ENCODE peak calls at places on chromosome 7, in ten cellular contexts. W is EH; P is activated naive CD4-positive, alpha-beta T cell; O is smooth muscle cell of the brain vasculature; Q is hypothalamus; D is Right ventricle myocardium superior; V is HFFc6; L is adrenal gland; T is nephron progenitor cell; U is cerebellar cortex. H is an unnamed sample.

GRCh38 chr7:151408839-151409554 is 841 bp downstream of the WDR86 start:
- DNase-seq in P (no peak), T (peak; percentile 57), Q (no peak), U (no peak), D (no peak), L (no peak), V (no peak), O (no peak), W (no peak), H (peak; percentile 40)

GRCh38 chr7:142030294-142030693 is 34.6 kb downstream of the MGAM start:
- DNase-seq in V (no peak), U (no peak), W (no peak), T (no peak), D (no peak), O (no peak), Q (no peak), P (no peak), L (no peak), H (no peak)

GRCh38 chr7:1664711-1665591 is 5.1 kb upstream of the ELFN1 start:
- DNase-seq in U (peak; percentile 36), O (peak; percentile 13), L (peak; percentile 68), W (peak; percentile 63), V (peak; percentile 15), Q (no peak), D (peak; percentile 78), P (peak; percentile 41), T (peak; percentile 95), H (peak; percentile 50)

GRCh38 chr7:73429218-73429617 is 4.4 kb upstream of the FZD9 start:
- DNase-seq in V (no peak), L (no peak), O (no peak), W (no peak), P (no peak), Q (no peak), U (no peak), D (no peak), T (peak; percentile 91), H (no peak)

GRCh38 chr7:12458520-12459131 is 55.0 kb upstream of the VWDE start:
- DNase-seq in P (no peak), V (peak; percentile 5), O (peak; percentile 23), W (peak; percentile 40), U (peak; percentile 17), L (no peak), T (peak; percentile 13), D (no peak), Q (no peak), H (no peak)

GRCh38 chr7:38463277-38464224 is 167.6 kb downstream of the AMPH start:
- DNase-seq in T (no peak), W (peak; percentile 60), D (peak; percentile 52), P (peak; percentile 65), L (peak; percentile 77), Q (no peak), U (no peak), V (no peak), O (peak; percentile 85), H (peak; percentile 52)

GRCh38 chr7:124856299-124856888 is 73.2 kb downstream of the POT1 start:
- DNase-seq in W (peak; percentile 50), U (peak; percentile 61), Q (no peak), D (no peak), T (no peak), V (peak; percentile 42), P (no peak), L (no peak), O (no peak), H (no peak)

GRCh38 chr7:739964-740942 is 13.2 kb upstream of the PRKAR1B start:
- DNase-seq in T (no peak), P (no peak), D (peak; percentile 39), Q (no peak), V (no peak), L (no peak), O (no peak), W (no peak), U (no peak), H (no peak)

GRCh38 chr7:92609921-92610518 is 19.8 kb upstream of the FAM133B start:
- DNase-seq in Q (no peak), T (no peak), U (peak; percentile 34), D (no peak), W (peak; percentile 39), L (no peak), O (no peak), V (no peak), P (no peak), H (no peak)

GRCh38 chr7:17298102-17298839 is at the start of gene AHR:
- DNase-seq in D (peak; percentile 97), Q (peak; percentile 32), P (peak; percentile 82), L (peak; percentile 97), W (peak; percentile 92), O (peak; percentile 91), U (peak; percentile 90), T (peak; percentile 71), V (peak; percentile 80), H (peak; percentile 92)

GRCh38 chr7:150428671-150429451 is 21.6 kb upstream of the GIMAP8 start:
- DNase-seq in Q (no peak), U (no peak), V (peak; percentile 67), O (peak; percentile 46), L (peak; percentile 92), P (no peak), D (no peak), T (no peak), W (peak; percentile 90), H (no peak)

GRCh38 chr7:32316831-32317230 is 173.3 kb downstream of the LSM5 start:
- DNase-seq in W (peak; percentile 31), D (no peak), O (no peak), L (no peak), Q (no peak), P (no peak), U (no peak), T (peak; percentile 21), V (no peak), H (no peak)